ENCODE peak calls at places on chromosomes 11 and 22, in nine cellular contexts. X, U, E, M, N, A, I, D and S are unnamed samples. For H3K4me1, the result is how much of the 10 kb centered on the place peaks cover.

GRCh38 chr22:20094158-20094807 is 14.2 kb downstream of the DGCR8 start:
- DNase-seq in U (no peak), N (no peak), I (peak), X (no peak), A (no peak), E (no peak), D (no peak), M (no peak), S (no peak)

GRCh38 chr11:47797633-47798032 is 30.5 kb upstream of the FNBP4 start:
- DNase-seq in D (no peak), X (no peak), E (no peak), I (no peak), A (no peak), U (no peak), N (no peak), M (peak), S (peak)

GRCh38 chr22:48929276-48929790 is 898.3 kb downstream of the BRD1 start:
- DNase-seq in A (no peak), X (no peak), N (no peak), D (no peak), U (no peak), M (no peak), E (no peak), I (no peak), S (no peak)

GRCh38 chr11:104665631-104666030 is 232.6 kb downstream of the CASP12 start:
- DNase-seq in A (no peak), M (peak), U (no peak), N (no peak), X (no peak), I (no peak), D (no peak), E (no peak), S (no peak)

GRCh38 chr11:105524286-105524685 is 85.6 kb upstream of the GRIA4 start:
- DNase-seq in M (no peak), U (no peak), X (no peak), A (no peak), D (no peak), E (no peak), I (no peak), N (peak), S (no peak)

GRCh38 chr22:48459859-48460823 is 1367.5 kb downstream of the BRD1 start:
- DNase-seq in D (no peak), A (no peak), N (no peak), M (no peak), I (no peak), U (no peak), X (no peak), E (no peak), S (no peak)

GRCh38 chr11:64086263-64086938 is 50.7 kb downstream of the FLRT1 start:
- DNase-seq in A (no peak), E (no peak), I (no peak), U (no peak), X (no peak), D (no peak), M (peak), N (no peak), S (no peak)

GRCh38 chr11:1437500-1437899 is 47.8 kb downstream of the BRSK2 start:
- DNase-seq in I (peak), N (peak), U (no peak), M (peak), X (no peak), E (no peak), D (no peak), A (no peak), S (no peak)

GRCh38 chr11:103091441-103091809 is 535 bp downstream of the DCUN1D5 start:
- DNase-seq in X (no peak), N (peak), M (peak), A (no peak), E (no peak), D (no peak), U (no peak), I (peak), S (no peak)

GRCh38 chr11:37108436-37109204 is 510.6 kb upstream of the RAG2 start:
- DNase-seq in E (no peak), I (no peak), X (no peak), U (no peak), N (no peak), A (no peak), M (no peak), D (no peak), S (no peak)

GRCh38 chr11:27468209-27468608 is 4.4 kb downstream of the LGR4 start:
- DNase-seq in A (no peak), I (no peak), X (no peak), M (peak), E (no peak), D (no peak), U (no peak), N (no peak), S (no peak)

GRCh38 chr11:94754819-94755218 is 13.3 kb upstream of the AMOTL1 start:
- DNase-seq in N (no peak), D (no peak), X (no peak), I (no peak), U (no peak), E (no peak), A (no peak), M (no peak), S (no peak)

GRCh38 chr11:114886644-114887259 is 208.4 kb downstream of the NXPE2 start:
- DNase-seq in D (no peak), A (no peak), U (no peak), M (no peak), N (no peak), E (no peak), X (no peak), I (no peak), S (no peak)

GRCh38 chr11:47589103-47589502 is 2.6 kb downstream of the FAM180B start:
- DNase-seq in A (no peak), U (no peak), M (no peak), E (no peak), D (no peak), I (peak), X (no peak), N (no peak), S (no peak)

GRCh38 chr22:30027791-30028190 is 52.5 kb upstream of the HORMAD2 start:
- DNase-seq in N (no peak), I (no peak), X (no peak), U (no peak), M (no peak), D (no peak), E (no peak), A (no peak), S (no peak)

GRCh38 chr11:131906963-131907362 is 536.5 kb downstream of the NTM start:
- DNase-seq in I (no peak), U (no peak), X (no peak), D (no peak), A (no peak), E (no peak), N (no peak), M (no peak), S (no peak)

GRCh38 chr11:13720940-13721339 is 52.5 kb downstream of the FAR1 start:
- DNase-seq in N (no peak), A (no peak), I (no peak), X (no peak), U (no peak), E (no peak), M (no peak), D (no peak), S (no peak)

GRCh38 chr22:32644252-32645100 is 157.0 kb upstream of the TIMP3 start:
- DNase-seq in U (peak), I (peak), N (no peak), X (no peak), D (no peak), A (no peak), M (peak), E (no peak), S (no peak)

GRCh38 chr11:101430236-101430635 is 153.6 kb downstream of the TRPC6 start:
- DNase-seq in N (no peak), A (no peak), D (no peak), E (no peak), I (no peak), M (no peak), U (no peak), X (no peak), S (no peak)

GRCh38 chr11:78907636-78908035 is 333.0 kb upstream of the NARS2 start:
- DNase-seq in M (peak), X (no peak), A (no peak), N (no peak), U (no peak), E (no peak), I (no peak), D (no peak), S (no peak)

GRCh38 chr11:95850137-95850536 is 59.8 kb downstream of the CEP57 start:
- DNase-seq in U (no peak), N (no peak), A (no peak), D (no peak), M (peak), I (no peak), E (no peak), X (no peak), S (no peak)

GRCh38 chr11:62632492-62632891 is 10.7 kb upstream of the B3GAT3 start:
- DNase-seq in D (no peak), N (no peak), I (no peak), U (no peak), E (no peak), A (no peak), M (no peak), X (no peak), S (no peak)

GRCh38 chr11:10305964-10306918 is 1.4 kb downstream of the ADM start:
- DNase-seq in E (no peak), U (no peak), D (no peak), X (no peak), M (peak), N (peak), I (peak), A (no peak), S (no peak)

GRCh38 chr11:134638796-134639540 is 226.9 kb upstream of the B3GAT1 start:
- DNase-seq in A (no peak), M (no peak), D (no peak), E (no peak), U (no peak), X (no peak), I (no peak), N (no peak), S (no peak)

GRCh38 chr11:78667462-78667861 is 92.8 kb upstream of the NARS2 start:
- DNase-seq in U (no peak), E (no peak), A (no peak), D (no peak), M (no peak), N (no peak), I (no peak), X (no peak), S (no peak)

GRCh38 chr11:86736303-86737143 is 63.8 kb upstream of the PRSS23 start:
- DNase-seq in M (no peak), X (no peak), D (no peak), I (no peak), N (no peak), E (no peak), U (no peak), A (no peak), S (peak)
- H3K27ac ChIP-seq in M (peak), X (no peak), D (peak), I (no peak), N (no peak), E (no peak), U (no peak), A (no peak), S (peak)

GRCh38 chr22:38704568-38705234 is 1.0 kb upstream of the GTPBP1 start:
- DNase-seq in I (no peak), E (no peak), U (no peak), M (no peak), N (no peak), A (no peak), D (no peak), X (no peak), S (no peak)
- H3K4me1 ChIP-seq in I (under half), E (under half), U (half or more), M (under half), N (under half), A (under half), D (under half), X (under half), S (under half)

DNA sequence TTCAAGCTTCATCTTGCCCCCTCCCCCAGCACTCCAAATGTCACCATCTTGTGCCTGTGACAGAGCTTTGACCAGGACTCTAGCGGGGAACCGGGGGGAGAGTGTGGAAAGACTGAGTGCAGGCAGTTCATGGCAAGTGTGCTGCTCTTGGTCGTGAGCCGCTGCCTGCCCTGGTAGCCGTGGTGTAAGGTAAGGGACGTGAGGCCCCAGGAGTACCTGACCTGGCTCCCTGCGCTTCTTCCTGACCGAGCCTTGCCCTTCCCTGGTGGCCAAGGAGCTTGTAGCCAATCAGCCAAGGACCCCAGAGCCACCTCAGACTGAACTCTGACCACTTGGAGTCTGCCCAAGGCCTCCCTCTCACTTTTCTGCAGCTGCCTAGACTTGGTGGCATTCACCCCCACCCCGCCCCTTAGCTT is 1.3 kb downstream of the DGKZ start:
- DNase-seq in E (no peak), N (peak), I (no peak), X (no peak), A (no peak), U (no peak), M (no peak), D (no peak), S (no peak)
- H3K27ac ChIP-seq in E (no peak), N (no peak), I (no peak), X (no peak), A (no peak), U (peak), M (no peak), D (peak), S (peak)

DNA sequence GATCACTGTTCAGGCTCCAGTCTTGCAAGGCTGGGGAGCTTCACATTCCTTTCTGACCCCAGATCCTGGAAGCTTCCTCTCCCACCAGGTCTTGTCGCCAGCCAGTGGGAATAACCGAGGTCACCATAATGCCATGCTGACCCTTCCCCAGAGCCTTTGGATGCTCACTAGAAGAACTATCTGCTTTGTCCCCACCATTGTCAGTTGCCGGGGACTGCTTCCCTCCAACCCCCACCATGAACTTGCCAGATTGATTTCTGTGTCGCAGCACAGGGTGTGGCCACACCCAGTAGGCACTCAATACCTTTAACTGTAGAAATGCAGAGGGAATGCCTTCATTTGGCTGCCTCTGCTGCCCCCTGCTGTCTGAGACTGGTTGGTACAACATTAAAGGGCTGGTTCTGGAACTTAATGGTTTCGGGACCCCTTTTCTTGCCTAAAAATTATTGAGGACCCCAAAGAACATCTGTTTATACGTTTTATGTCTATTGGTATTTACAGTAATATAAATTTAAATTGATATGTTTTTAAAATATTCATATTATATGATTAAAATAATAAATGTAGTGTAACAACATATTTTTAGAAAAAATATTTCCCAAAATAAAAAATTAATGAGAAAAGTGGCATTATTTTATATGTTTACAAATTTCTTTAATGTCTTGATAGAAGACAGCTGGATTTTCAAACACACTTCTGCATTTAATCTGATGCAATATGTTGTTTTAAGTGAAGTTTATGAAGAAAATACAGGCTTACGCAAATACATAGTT is 6.6 kb upstream of the GDPD5 start:
- DNase-seq in E (peak), A (no peak), I (peak), M (peak), N (peak), D (no peak), U (peak), X (no peak), S (peak)
- H3K4me1 ChIP-seq in E (under half), A (under half), I (under half), M (under half), N (under half), D (under half), U (under half), X (under half), S (under half)

GRCh38 chr11:20089357-20089756 is 70.9 kb downstream of the DBX1 start:
- DNase-seq in E (no peak), X (no peak), I (no peak), N (no peak), A (no peak), U (no peak), M (no peak), D (no peak), S (no peak)
- H3K27ac ChIP-seq in E (no peak), X (no peak), I (no peak), N (peak), A (peak), U (no peak), M (no peak), D (no peak), S (no peak)

GRCh38 chr11:6610591-6610990 is 1.4 kb downstream of the TAF10 start:
- DNase-seq in U (no peak), E (no peak), M (no peak), I (no peak), X (no peak), A (no peak), N (no peak), D (no peak), S (no peak)
- H3K4me1 ChIP-seq in U (under half), E (under half), M (under half), I (under half), X (under half), A (half or more), N (under half), D (under half), S (under half)

GRCh38 chr22:41621099-41621910 is at the start of gene XRCC6:
- DNase-seq in X (peak), M (peak), I (peak), D (no peak), N (peak), A (peak), U (peak), E (peak), S (peak)

GRCh38 chr22:41621911-41622179 is 750 bp downstream of the XRCC6 start:
- DNase-seq in U (no peak), E (no peak), M (no peak), D (no peak), A (no peak), I (no peak), N (no peak), X (no peak), S (no peak)

GRCh38 chr22:41625577-41625976 is 4.5 kb downstream of the XRCC6 start:
- DNase-seq in M (no peak), I (no peak), E (no peak), N (no peak), A (no peak), U (no peak), D (no peak), X (no peak), S (no peak)

GRCh38 chr22:41619979-41620645 is 731 bp downstream of the DESI1 start:
- DNase-seq in N (peak), X (no peak), D (no peak), A (no peak), E (peak), M (no peak), I (peak), U (peak), S (no peak)

GRCh38 chr22:41620646-41621098 is at the start of gene DESI1:
- DNase-seq in M (no peak), U (no peak), E (no peak), I (no peak), X (no peak), N (no peak), D (peak), A (no peak), S (no peak)
- H3K27ac ChIP-seq in M (peak), U (peak), E (peak), I (peak), X (peak), N (peak), D (peak), A (peak), S (peak)

DNA sequence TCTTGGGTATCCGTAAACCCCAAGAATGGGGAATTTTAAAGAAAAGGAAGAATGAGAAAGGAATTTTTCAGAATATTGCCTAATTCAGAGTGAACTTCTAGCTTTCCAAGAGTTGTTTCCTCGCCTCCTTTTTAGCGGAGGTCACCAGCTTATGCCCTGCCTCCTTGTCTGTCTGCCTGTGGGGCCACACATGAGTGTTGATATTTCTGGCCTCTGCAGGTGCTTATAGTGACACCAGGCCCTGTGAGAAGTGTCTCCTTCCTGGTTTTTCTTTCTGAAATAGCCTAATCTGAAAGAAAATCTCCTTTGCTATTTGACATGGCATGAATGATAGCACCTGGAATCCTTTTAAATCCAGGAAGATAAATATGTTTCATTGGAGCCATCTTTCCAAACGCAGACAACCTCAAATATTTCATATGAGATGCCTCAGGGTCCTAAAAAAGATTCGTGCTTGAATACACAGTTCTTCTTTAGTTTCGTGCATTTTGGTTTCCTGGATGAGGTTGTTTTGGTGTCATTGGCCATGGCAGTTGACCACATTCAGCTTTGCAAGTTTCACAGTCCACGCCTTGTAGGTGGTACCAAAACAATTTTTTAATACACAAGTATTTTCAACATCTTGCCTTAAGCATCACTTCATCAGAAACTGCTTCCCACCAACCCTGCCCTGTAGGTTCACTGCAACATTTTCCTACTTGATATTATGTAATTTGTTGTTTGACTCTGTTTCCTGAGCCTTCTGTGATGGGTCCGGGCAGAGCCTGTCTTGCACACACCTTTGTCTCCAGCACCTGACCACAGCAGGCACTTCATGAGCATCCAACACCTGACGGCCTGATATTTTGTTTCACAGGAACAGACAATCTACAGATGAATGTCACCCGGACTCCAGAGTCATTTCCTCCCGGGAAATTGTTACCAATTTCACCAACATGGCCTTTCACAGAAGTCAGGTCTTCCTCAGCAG is 159.4 kb downstream of the C11orf91 start:
- DNase-seq in E (no peak), I (no peak), A (no peak), X (no peak), N (no peak), M (no peak), D (no peak), U (no peak), S (no peak)
- H3K4me1 ChIP-seq in E (under half), I (under half), A (under half), X (under half), N (under half), M (under half), D (under half), U (under half), S (under half)

GRCh38 chr11:15985127-15985862 is 371.1 kb downstream of the SOX6 start:
- DNase-seq in M (no peak), X (no peak), D (no peak), U (no peak), N (no peak), I (no peak), E (no peak), A (no peak), S (no peak)
- H3K27ac ChIP-seq in M (peak), X (no peak), D (no peak), U (no peak), N (no peak), I (no peak), E (no peak), A (no peak), S (no peak)